ENCODE peak calls at places on chromosome 3, in seven cellular contexts. Q is fibroblast of lung, S is PC-3, H is HL-60, F is fibroblast of mammary gland, O is tibial nerve, X is foreskin fibroblast. C is an unnamed sample.
A peak's percentile ranks its signal among the peaks of the same experiment; 100 is the strongest.

GRCh38 chr3:72127843-72128242 is 342.9 kb upstream of the PROK2 start:
- DNase-seq in S (peak; percentile 59), H (peak; percentile 30), X (peak; percentile 72), Q (peak; percentile 51), O (no peak), F (peak; percentile 89), C (no peak)

GRCh38 chr3:187919535-187919934 is 174.3 kb upstream of the BCL6 start:
- DNase-seq in S (no peak), F (no peak), O (no peak), X (no peak), H (no peak), Q (no peak), C (no peak)

GRCh38 chr3:45896956-45897355 is 10.6 kb downstream of the CCR9 start:
- DNase-seq in X (peak; percentile 52), O (no peak), S (peak; percentile 38), Q (peak; percentile 71), F (peak; percentile 34), H (no peak), C (peak; percentile 66)

GRCh38 chr3:157606392-157607197 is 103.4 kb upstream of the VEPH1 start:
- DNase-seq in S (peak; percentile 90), F (peak; percentile 74), O (peak; percentile 43), H (peak; percentile 64), Q (peak; percentile 73), X (peak; percentile 87), C (peak; percentile 39)

GRCh38 chr3:157333551-157333991 is 103.1 kb upstream of the PTX3 start:
- DNase-seq in F (peak; percentile 91), H (no peak), X (peak; percentile 95), O (no peak), Q (peak; percentile 81), S (peak; percentile 57), C (no peak)

GRCh38 chr3:124745756-124746155 is 15.5 kb downstream of the UMPS start:
- DNase-seq in F (no peak), S (no peak), X (no peak), H (no peak), O (no peak), Q (no peak), C (no peak)

GRCh38 chr3:186044973-186045372 is 63.9 kb downstream of the ETV5 start:
- DNase-seq in F (no peak), H (no peak), X (peak; percentile 36), O (no peak), S (no peak), Q (peak; percentile 62), C (no peak)

GRCh38 chr3:38004415-38005075 is 14.0 kb downstream of the VILL start:
- DNase-seq in F (peak; percentile 66), Q (peak; percentile 51), O (peak; percentile 85), S (peak; percentile 94), X (peak; percentile 83), H (peak; percentile 70), C (no peak)

GRCh38 chr3:9180764-9181117 is 68.7 kb downstream of the SRGAP3 start:
- DNase-seq in O (no peak), S (no peak), Q (no peak), F (no peak), X (no peak), H (peak; percentile 59), C (no peak)

GRCh38 chr3:159751141-159751540 is 237.5 kb upstream of the IL12A start:
- DNase-seq in H (no peak), F (no peak), S (no peak), O (no peak), X (peak; percentile 40), Q (peak; percentile 36), C (no peak)

GRCh38 chr3:114231616-114232015 is 5.8 kb downstream of the ZNF80 start:
- DNase-seq in Q (no peak), H (no peak), S (no peak), F (no peak), O (no peak), X (no peak), C (no peak)

GRCh38 chr3:52891615-52892081 is 5.7 kb downstream of the STIMATE start:
- DNase-seq in X (peak; percentile 88), Q (no peak), F (peak; percentile 69), H (peak; percentile 94), O (no peak), S (no peak), C (no peak)

GRCh38 chr3:76824658-76825310 is 215.1 kb upstream of the ROBO2 start:
- DNase-seq in X (no peak), F (no peak), S (no peak), O (no peak), Q (no peak), H (no peak), C (no peak)

GRCh38 chr3:151156618-151157216 is 46.3 kb downstream of the GPR171 start:
- DNase-seq in O (no peak), X (peak; percentile 64), Q (peak; percentile 61), H (peak; percentile 58), F (peak; percentile 69), S (peak; percentile 88), C (no peak)

GRCh38 chr3:179321585-179322322 is 1.1 kb upstream of the ZNF639 start:
- DNase-seq in O (no peak), X (peak; percentile 84), Q (peak; percentile 36), S (peak; percentile 55), H (peak; percentile 50), F (peak; percentile 72), C (no peak)

GRCh38 chr3:187305881-187306280 is 14.3 kb upstream of the MASP1 start:
- DNase-seq in X (no peak), S (no peak), H (no peak), O (no peak), F (no peak), Q (no peak), C (no peak)

GRCh38 chr3:105235785-105236184 is 130.9 kb upstream of the ALCAM start:
- DNase-seq in Q (no peak), H (no peak), F (no peak), X (no peak), O (no peak), S (no peak), C (no peak)

GRCh38 chr3:184085389-184085852 is 11.4 kb upstream of the HTR3E start:
- DNase-seq in H (peak; percentile 23), F (peak; percentile 58), X (peak; percentile 45), S (peak; percentile 27), O (no peak), Q (peak; percentile 23), C (peak; percentile 34)

GRCh38 chr3:128515967-128516366 is 23.0 kb upstream of the GATA2 start:
- DNase-seq in F (no peak), X (no peak), Q (no peak), H (no peak), O (no peak), S (no peak), C (no peak)

GRCh38 chr3:197023998-197024651 is 5.5 kb downstream of the MELTF start:
- DNase-seq in Q (no peak), X (no peak), S (no peak), H (no peak), O (no peak), F (no peak), C (no peak)

GRCh38 chr3:38038447-38038911 is 529 bp upstream of the DLEC1 start:
- DNase-seq in Q (peak; percentile 14), X (peak; percentile 24), S (no peak), H (no peak), F (no peak), O (no peak), C (no peak)

GRCh38 chr3:129118745-129119144 is 2.9 kb downstream of the RAB43 start:
- DNase-seq in Q (no peak), X (no peak), F (no peak), O (no peak), S (no peak), H (no peak), C (no peak)

GRCh38 chr3:107604057-107604802 is 81.5 kb downstream of the BBX start:
- DNase-seq in Q (peak; percentile 70), S (no peak), F (peak; percentile 73), H (no peak), X (peak; percentile 72), O (no peak), C (no peak)

GRCh38 chr3:58009026-58009748 is 965 bp downstream of the FLNB start:
- DNase-seq in F (no peak), Q (no peak), H (no peak), O (no peak), S (no peak), X (no peak), C (no peak)

GRCh38 chr3:50352762-50353161 is 2.1 kb downstream of the CYB561D2 start:
- DNase-seq in S (peak; percentile 80), X (peak; percentile 73), F (peak; percentile 43), Q (no peak), H (no peak), O (no peak), C (no peak)
- TF ChIP-seq CTCF in S (peak; percentile 67), X (peak; percentile 44), F (peak; percentile 31), Q (no peak), H (peak; percentile 8), O (no peak), C (peak; percentile 45)

GRCh38 chr3:137026701-137027100 is 68.9 kb downstream of the IL20RB start:
- DNase-seq in O (no peak), F (no peak), X (no peak), Q (no peak), H (no peak), S (no peak), C (no peak)

GRCh38 chr3:137035631-137036030 is 77.8 kb downstream of the IL20RB start:
- DNase-seq in S (peak; percentile 45), X (peak; percentile 16), O (no peak), F (peak; percentile 22), H (no peak), Q (no peak), C (no peak)

GRCh38 chr3:137032465-137033120 is 74.8 kb downstream of the IL20RB start:
- DNase-seq in F (peak; percentile 79), Q (peak; percentile 72), H (peak; percentile 70), X (peak; percentile 91), S (peak; percentile 76), O (peak; percentile 85), C (peak; percentile 38)
- H3K4me3 ChIP-seq in F (peak overlapping the region; percentile 40), Q (peak overlapping the region; percentile 47), H (no peak overlapping the region), X (peak overlapping the region; percentile 39), S (peak overlapping the region; percentile 46), O (peak overlapping the region; percentile 15), C (peak overlapping the region; percentile 52)

GRCh38 chr3:10697918-10698317 is 118.1 kb upstream of the SLC6A11 start:
- DNase-seq in O (no peak), Q (no peak), F (no peak), S (peak; percentile 11), X (no peak), H (no peak), C (no peak)
- TF ChIP-seq CTCF in O (no peak), Q (no peak), F (no peak), S (no peak), X (no peak), H (no peak), C (no peak)

DNA sequence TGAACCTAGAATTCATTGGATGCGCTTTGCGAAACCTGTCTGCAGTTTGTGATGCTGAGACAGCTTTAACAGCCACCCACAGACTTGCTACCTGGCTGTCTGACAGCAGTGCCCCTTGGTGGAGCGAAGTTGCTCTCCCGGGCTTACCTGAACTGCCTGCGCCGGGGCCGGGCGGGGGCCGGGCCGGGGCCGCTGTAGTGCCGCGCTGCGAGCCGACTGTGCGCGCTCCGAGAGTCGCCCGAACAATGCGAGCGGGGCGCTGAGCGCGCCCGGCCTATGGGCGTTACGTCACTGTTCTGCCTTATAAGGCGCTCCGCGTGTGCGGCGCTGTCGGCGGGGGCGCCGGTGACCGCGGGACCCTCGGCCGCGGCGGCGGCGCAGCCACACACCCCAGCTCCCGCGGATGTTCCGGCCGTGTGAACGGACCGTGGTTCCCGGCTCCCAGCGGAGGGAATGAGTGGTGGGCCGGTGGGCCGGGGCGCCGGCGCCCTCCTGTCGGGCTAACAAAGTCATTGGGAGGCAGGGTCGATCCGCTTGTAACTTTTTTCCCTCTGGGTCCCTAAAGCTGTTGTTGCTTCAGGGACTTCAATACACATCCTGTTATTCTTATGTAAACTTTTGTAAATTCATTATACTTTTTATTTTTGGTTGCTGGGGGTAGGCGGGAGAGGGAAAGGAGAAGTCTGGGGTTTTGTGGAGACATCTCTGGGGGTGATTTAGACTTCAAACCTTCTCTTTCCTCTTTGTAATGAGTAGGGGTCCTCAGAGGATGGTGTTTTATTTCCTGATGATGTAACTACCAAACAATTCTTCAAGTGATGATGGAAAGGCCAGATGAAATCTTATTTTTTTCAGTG is 58.5 kb downstream of the CMSS1 start:
- DNase-seq in X (peak; percentile 89), O (peak; percentile 60), S (no peak), F (peak; percentile 72), Q (peak; percentile 79), H (peak; percentile 75), C (no peak)
- H3K4me3 ChIP-seq in X (peak overlapping the region; percentile 92), O (peak overlapping the region; percentile 81), S (no peak overlapping the region), F (peak overlapping the region; percentile 83), Q (peak overlapping the region; percentile 93), H (peak overlapping the region; percentile 75), C (peak overlapping the region; percentile 87)

C was measured in retinal pigment epithelial cell.